ENCODE peak calls at places on chromosomes 5 and 9, in five cellular contexts. C is fibroblast of lung, N is IMR-90, J is astrocyte, F is colonic mucosa. A is an unnamed sample.

GRCh38 chr5:176837707-176838115 is 27.4 kb downstream of the UNC5A start:
- DNase-seq in F (peak; percentile 84), N (peak; percentile 83), C (peak; percentile 88), J (peak; percentile 73), A (peak; percentile 87)

GRCh38 chr9:3525088-3525835 is 539 bp downstream of the RFX3 start:
- DNase-seq in J (no peak), C (no peak), N (no peak), F (no peak), A (peak; percentile 39)

GRCh38 chr9:133574791-133575672 is 34.2 kb downstream of the FAM163B start:
- DNase-seq in N (no peak), F (no peak), C (no peak), J (no peak), A (no peak)

GRCh38 chr9:123411191-123411590 is 55.2 kb downstream of the CRB2 start:
- DNase-seq in N (no peak), C (no peak), F (no peak), J (no peak), A (no peak)

GRCh38 chr9:107141967-107142366 is 141.1 kb upstream of the RAD23B start:
- DNase-seq in J (no peak), N (peak; percentile 17), F (no peak), C (peak; percentile 18), A (no peak)

GRCh38 chr9:101018391-101018990 is 10.0 kb upstream of the PLPPR1 start:
- DNase-seq in F (no peak), C (no peak), J (no peak), N (no peak), A (no peak)

GRCh38 chr9:74006935-74007334 is 490.2 kb upstream of the RORB start:
- DNase-seq in C (no peak), J (no peak), F (no peak), N (no peak), A (no peak)

GRCh38 chr9:109781541-109782197 is 1.7 kb downstream of the PALM2AKAP2 start:
- DNase-seq in J (peak; percentile 20), C (peak; percentile 47), F (peak; percentile 19), N (peak; percentile 55), A (no peak)

GRCh38 chr9:18605763-18606162 is 131.8 kb downstream of the ADAMTSL1 start:
- DNase-seq in F (peak; percentile 36), N (peak; percentile 19), J (no peak), C (peak; percentile 87), A (no peak)

GRCh38 chr9:115202960-115203751 is 85.2 kb upstream of the TNC start:
- DNase-seq in N (peak; percentile 94), J (peak; percentile 82), C (peak; percentile 69), F (no peak), A (no peak)

GRCh38 chr5:111143910-111144309 is 51.8 kb downstream of the WDR36 start:
- DNase-seq in J (peak; percentile 96), C (peak; percentile 86), N (peak; percentile 73), F (no peak), A (peak; percentile 11)

GRCh38 chr9:86282979-86283535 is 719 bp upstream of the ISCA1 start:
- DNase-seq in N (peak; percentile 88), C (peak; percentile 87), F (no peak), J (peak; percentile 89), A (no peak)

GRCh38 chr5:93621340-93621872 is 38.4 kb downstream of the NR2F1 start:
- DNase-seq in C (peak; percentile 72), J (peak; percentile 86), F (peak; percentile 82), N (peak; percentile 70), A (peak; percentile 86)

GRCh38 chr9:127803507-127804352 is 1.0 kb downstream of the FPGS start:
- DNase-seq in C (peak; percentile 39), J (no peak), N (no peak), F (peak; percentile 70), A (no peak)

GRCh38 chr9:75265525-75265972 is 177.2 kb downstream of the OSTF1 start:
- DNase-seq in N (peak; percentile 42), F (peak; percentile 71), J (peak; percentile 4), C (peak; percentile 57), A (no peak)

GRCh38 chr9:5626727-5627634 is 1.9 kb upstream of the RIC1 start:
- DNase-seq in N (peak; percentile 69), J (peak; percentile 61), C (peak; percentile 93), F (peak; percentile 55), A (no peak)

GRCh38 chr5:177361418-177362101 is 3.8 kb downstream of the RGS14 start:
- DNase-seq in J (no peak), N (no peak), C (no peak), F (no peak), A (peak; percentile 29)

GRCh38 chr5:154237376-154237743 is 46.8 kb downstream of the GALNT10 start:
- DNase-seq in J (no peak), C (no peak), N (no peak), F (no peak), A (no peak)

GRCh38 chr5:14399054-14399657 is 182.4 kb upstream of the OTULINL start:
- DNase-seq in N (peak; percentile 74), F (peak; percentile 39), C (peak; percentile 81), J (peak; percentile 54), A (no peak)

GRCh38 chr9:97312556-97312955 is 5.1 kb downstream of the CCDC180 start:
- DNase-seq in N (no peak), J (no peak), C (no peak), F (no peak), A (no peak)

GRCh38 chr9:107394264-107394663 is 95.3 kb downstream of the KLF4 start:
- DNase-seq in F (no peak), J (no peak), C (peak; percentile 31), N (no peak), A (no peak)

GRCh38 chr9:7298123-7298522 is 501.5 kb downstream of the DMAC1 start:
- DNase-seq in C (no peak), J (no peak), N (no peak), F (no peak), A (no peak)

GRCh38 chr9:77752566-77752965 is 104.4 kb upstream of the GNA14 start:
- DNase-seq in C (peak; percentile 78), J (peak; percentile 99), N (peak; percentile 94), F (no peak), A (no peak)

GRCh38 chr9:135581636-135582426 is 20.3 kb downstream of the PAEP start:
- DNase-seq in J (no peak), N (no peak), F (no peak), C (no peak), A (no peak)

GRCh38 chr5:24141046-24141445 is 503.7 kb downstream of the CDH10 start:
- DNase-seq in N (no peak), C (peak; percentile 8), F (no peak), J (no peak), A (no peak)

GRCh38 chr9:127945942-127946341 is 8.3 kb upstream of the DPM2 start:
- DNase-seq in J (no peak), F (no peak), C (no peak), N (no peak), A (no peak)

GRCh38 chr9:30676642-30677041 is 1707.8 kb upstream of the ACO1 start:
- DNase-seq in J (no peak), C (no peak), N (no peak), F (no peak), A (no peak)

GRCh38 chr5:177089146-177089545 is 2.4 kb downstream of the FGFR4 start:
- DNase-seq in J (no peak), F (no peak), C (peak; percentile 46), N (no peak), A (no peak)

GRCh38 chr9:131382850-131383729 is 10.8 kb upstream of the PRRC2B start:
- DNase-seq in N (peak; percentile 92), F (no peak), C (peak; percentile 87), J (peak; percentile 85), A (no peak)

GRCh38 chr5:119751734-119752094 is 122.4 kb downstream of the FAM170A start:
- DNase-seq in N (no peak), F (no peak), J (no peak), C (no peak), A (no peak)

GRCh38 chr5:57002959-57003485 is 51.1 kb upstream of the MIER3 start:
- DNase-seq in C (no peak), F (no peak), N (no peak), J (no peak), A (no peak)

GRCh38 chr9:115192835-115193234 is 74.9 kb upstream of the TNC start:
- DNase-seq in N (no peak), F (no peak), J (no peak), C (no peak), A (no peak)

GRCh38 chr9:36997414-36997813 is 36.7 kb downstream of the PAX5 start:
- DNase-seq in F (no peak), N (peak; percentile 15), C (no peak), J (peak; percentile 20), A (no peak)

GRCh38 chr9:36996677-36997076 is 37.4 kb downstream of the PAX5 start:
- DNase-seq in N (no peak), F (no peak), C (no peak), J (no peak), A (no peak)

GRCh38 chr9:36993933-36994764 is 39.9 kb downstream of the PAX5 start:
- DNase-seq in C (no peak), J (no peak), F (no peak), N (no peak), A (no peak)

GRCh38 chr9:36992501-36993316 is 41.4 kb downstream of the PAX5 start:
- DNase-seq in F (no peak), J (no peak), C (no peak), N (no peak), A (no peak)

GRCh38 chr9:36995927-36996471 is 38.1 kb downstream of the PAX5 start:
- DNase-seq in C (peak; percentile 44), N (peak; percentile 53), J (peak; percentile 26), F (peak; percentile 50), A (peak; percentile 77)
- TF ChIP-seq CTCF in C (peak; percentile 53), N (peak; percentile 79), J (peak; percentile 57), F (peak; percentile 52), A (peak; percentile 45)

GRCh38 chr5:69099302-69099701 is 5.5 kb downstream of the SLC30A5 start:
- DNase-seq in C (no peak), J (no peak), F (no peak), N (no peak), A (no peak)
- H3K36me3 ChIP-seq in C (peaks cover 4% of the 10 kb centered on the region), J (peaks cover 22% of the 10 kb centered on the region), F (peaks cover 5% of the 10 kb centered on the region), N (peaks cover 16% of the 10 kb centered on the region), A (no peaks in the 10 kb centered on the region)

DNA sequence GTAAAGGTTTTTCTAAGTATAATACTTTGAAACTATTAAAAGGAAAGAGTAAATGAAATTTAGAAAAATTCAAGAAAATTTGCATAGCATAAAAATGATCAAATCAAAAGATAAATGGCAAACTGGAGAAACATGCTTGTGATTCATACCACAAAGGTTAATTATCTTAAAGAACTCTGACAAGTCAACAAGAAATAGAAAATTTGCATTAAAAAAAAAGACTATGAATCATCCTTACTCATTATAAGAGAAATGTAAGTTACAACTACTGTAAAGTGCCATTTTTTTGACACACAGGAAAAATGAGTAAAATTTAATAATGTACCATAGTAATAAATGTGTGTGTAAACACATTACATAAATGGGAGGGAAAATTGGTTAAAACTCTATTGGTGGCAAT is 624.4 kb upstream of the C9orf72 start:
- DNase-seq in F (no peak), J (no peak), C (no peak), N (no peak), A (no peak)
- H3K4me1 ChIP-seq in F (no peaks in the 10 kb centered on the region), J (no peaks in the 10 kb centered on the region), C (no peaks in the 10 kb centered on the region), N (no peaks in the 10 kb centered on the region), A (no peaks in the 10 kb centered on the region)

DNA sequence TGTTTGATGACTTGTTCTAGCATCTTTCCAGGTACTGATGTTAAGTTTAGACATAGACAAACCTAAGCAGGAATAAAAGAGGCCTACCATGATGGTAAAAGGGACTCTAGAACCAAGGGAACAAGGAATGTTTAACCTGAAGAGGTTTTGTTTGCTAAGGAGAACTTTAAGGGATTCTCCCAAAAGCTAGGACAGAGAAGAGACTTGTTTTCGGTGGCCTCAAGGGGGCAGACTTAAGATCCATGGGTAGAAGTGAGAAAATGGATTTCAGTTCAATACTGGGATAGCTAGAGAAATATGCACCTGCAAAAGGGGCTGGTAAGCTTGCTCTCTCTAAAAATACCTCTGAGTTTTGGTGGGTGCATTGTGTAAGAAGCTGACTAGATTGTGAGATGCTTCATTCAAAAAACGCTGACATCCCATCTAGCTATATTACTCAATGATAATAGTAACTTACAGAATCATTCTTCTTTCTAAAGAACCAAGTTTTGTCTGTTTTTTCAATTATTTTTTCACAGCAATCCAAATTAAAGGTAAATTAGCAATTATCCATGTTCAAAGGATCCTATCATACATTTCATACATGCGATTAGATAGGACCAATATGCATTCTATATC is 5.5 kb upstream of the ADRB2 start:
- DNase-seq in F (no peak), J (peak; percentile 12), N (peak; percentile 50), C (peak; percentile 65), A (no peak)
- TF ChIP-seq CTCF in F (peak; percentile 43), J (peak; percentile 71), N (peak; percentile 59), C (peak; percentile 73), A (peak; percentile 53)